ENCODE peak calls at places on chromosomes 3 and 15, in five cellular contexts. S, H, Q, B and I are unnamed samples.

GRCh38 chr3:194928831-194929594 is 243.3 kb downstream of the FAM43A start:
- DNase-seq in S (no peak), Q (no peak), H (no peak), B (no peak), I (no peak)

GRCh38 chr3:19934098-19934566 is at the start of gene EFHB:
- DNase-seq in S (peak), B (peak), Q (no peak), H (peak), I (no peak)

GRCh38 chr15:101068961-101069734 is 150.0 kb downstream of the LRRK1 start:
- DNase-seq in H (no peak), S (no peak), B (peak), Q (no peak), I (no peak)

GRCh38 chr3:127228866-127229265 is 35.9 kb downstream of the PRR23E start:
- DNase-seq in S (no peak), H (no peak), Q (no peak), B (no peak), I (no peak)

GRCh38 chr3:128167973-128168674 is 14.8 kb downstream of the EEFSEC start:
- DNase-seq in Q (no peak), B (no peak), H (no peak), S (no peak), I (no peak)

GRCh38 chr15:25176616-25176923 is 221.8 kb downstream of the SNRPN start:
- DNase-seq in S (no peak), B (no peak), Q (no peak), H (peak), I (no peak)

GRCh38 chr15:55284461-55284860 is 5.2 kb downstream of the RAB27A start:
- DNase-seq in S (no peak), Q (no peak), H (no peak), B (no peak), I (no peak)

GRCh38 chr15:55586808-55587207 is 1.3 kb downstream of the PYGO1 start:
- DNase-seq in S (no peak), H (no peak), Q (no peak), B (no peak), I (no peak)

GRCh38 chr3:9014189-9014588 is 50.9 kb upstream of the RAD18 start:
- DNase-seq in H (no peak), Q (no peak), B (no peak), S (no peak), I (no peak)

GRCh38 chr15:55277116-55277564 is 12.5 kb downstream of the RAB27A start:
- DNase-seq in H (peak), Q (no peak), B (no peak), S (no peak), I (peak)

GRCh38 chr15:83398591-83398990 is 48.5 kb upstream of the SH3GL3 start:
- DNase-seq in Q (no peak), S (no peak), B (peak), H (no peak), I (no peak)

GRCh38 chr15:72105111-72105510 is 12.8 kb downstream of the MYO9A start:
- DNase-seq in Q (no peak), H (no peak), B (no peak), S (no peak), I (no peak)

GRCh38 chr15:39344662-39345141 is 236.2 kb upstream of the THBS1 start:
- DNase-seq in Q (no peak), H (no peak), B (no peak), S (no peak), I (no peak)

GRCh38 chr15:91116379-91117067 is 16.5 kb downstream of the SV2B start:
- DNase-seq in B (peak), S (no peak), H (no peak), Q (no peak), I (peak)

GRCh38 chr15:27025411-27026051 is 54.5 kb downstream of the GABRG3 start:
- DNase-seq in Q (no peak), H (no peak), B (no peak), S (no peak), I (no peak)

GRCh38 chr3:73484656-73485248 is 140.0 kb downstream of the PDZRN3 start:
- DNase-seq in Q (no peak), S (no peak), H (no peak), B (no peak), I (peak)

GRCh38 chr3:159620873-159621272 is 367.8 kb upstream of the IL12A start:
- DNase-seq in Q (peak), S (peak), H (no peak), B (peak), I (no peak)

GRCh38 chr15:49045691-49046112 is 544 bp downstream of the SECISBP2L start:
- DNase-seq in H (no peak), S (peak), Q (peak), B (peak), I (peak)

GRCh38 chr3:122505676-122506075 is 9.1 kb downstream of the KPNA1 start:
- DNase-seq in B (no peak), Q (no peak), S (no peak), H (no peak), I (no peak)

GRCh38 chr3:13065727-13066126 is 7.5 kb downstream of the IQSEC1 start:
- DNase-seq in S (no peak), B (no peak), H (no peak), Q (no peak), I (no peak)

GRCh38 chr15:70670680-70671079 is 92.7 kb downstream of the UACA start:
- DNase-seq in Q (no peak), S (no peak), H (no peak), B (no peak), I (no peak)

GRCh38 chr15:25790003-25790660 is 73.0 kb downstream of the ATP10A start:
- DNase-seq in Q (no peak), S (no peak), B (no peak), H (peak), I (no peak)

GRCh38 chr3:9732080-9732752 is 681 bp downstream of the BRPF1 start:
- DNase-seq in B (no peak), H (peak), Q (no peak), S (peak), I (no peak)

DNA sequence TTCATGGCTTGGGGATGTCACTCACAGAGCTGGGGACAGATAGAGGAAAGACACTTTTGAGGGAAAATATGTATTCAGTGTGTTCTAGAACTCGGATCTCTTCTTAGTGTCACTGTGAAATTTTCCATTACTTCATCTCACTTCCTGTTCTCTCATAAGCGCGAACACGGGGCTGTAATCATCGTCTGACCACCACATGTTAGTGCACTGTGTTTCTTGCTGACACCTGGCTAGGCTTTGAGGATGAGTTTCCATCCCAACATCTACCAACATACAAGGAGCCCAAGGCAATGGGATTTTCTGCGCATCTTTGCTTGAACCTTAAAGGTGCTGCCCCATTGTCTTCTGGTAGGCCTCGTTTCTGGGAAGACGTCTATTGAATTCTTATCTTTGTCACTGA is 84.0 kb downstream of the LIPC start:
- DNase-seq in S (no peak), H (no peak), B (no peak), Q (no peak), I (no peak)
- H3K4me3 ChIP-seq in S (no peak), H (no peak), B (no peak), Q (no peak), I (no peak)

GRCh38 chr3:148884261-148884660 is 19.2 kb downstream of the CPA3 start:
- DNase-seq in S (no peak), H (no peak), B (no peak), Q (no peak), I (no peak)

GRCh38 chr3:148889828-148890227 is 24.7 kb downstream of the CPA3 start:
- DNase-seq in B (no peak), H (no peak), S (no peak), Q (no peak), I (no peak)
- H3K4me3 ChIP-seq in B (no peak), H (no peak), S (no peak), Q (no peak), I (no peak)

DNA sequence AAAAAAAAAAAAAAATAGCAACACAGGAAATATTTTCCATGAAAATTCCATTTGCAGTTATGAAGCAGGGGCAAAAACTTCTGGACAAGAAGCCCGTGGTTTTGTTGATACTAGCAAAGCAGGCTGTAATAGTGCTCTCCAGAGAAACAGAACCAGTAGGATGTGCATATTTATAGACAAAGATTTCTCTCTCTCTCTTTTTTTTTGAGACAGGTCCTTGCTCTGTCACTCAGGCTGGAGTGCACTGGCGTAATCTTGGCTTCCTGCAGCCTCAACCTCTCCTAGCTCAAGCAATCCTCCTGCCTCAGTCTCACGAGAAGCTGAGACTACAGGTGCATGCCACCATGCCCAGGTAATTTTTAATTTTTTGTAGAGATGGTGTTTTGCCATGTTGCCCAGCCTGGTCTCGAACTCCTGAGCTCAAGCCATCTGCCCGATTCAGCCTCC is 67.1 kb upstream of the CHD2 start:
- DNase-seq in B (no peak), H (no peak), Q (no peak), S (no peak), I (no peak)
- H3K4me3 ChIP-seq in B (no peak), H (no peak), Q (no peak), S (no peak), I (peak)

GRCh38 chr15:52178765-52179164 is 12.4 kb downstream of the GNB5 start:
- DNase-seq in H (peak), Q (no peak), B (no peak), S (no peak), I (no peak)

GRCh38 chr15:52179278-52180195 is 11.7 kb downstream of the GNB5 start:
- DNase-seq in H (peak), B (peak), Q (peak), S (peak), I (peak)

GRCh38 chr15:52181938-52182780 is 9.0 kb downstream of the GNB5 start:
- DNase-seq in S (no peak), Q (no peak), H (no peak), B (no peak), I (no peak)

GRCh38 chr15:52180196-52180835 is 10.9 kb downstream of the GNB5 start:
- DNase-seq in S (no peak), H (peak), Q (no peak), B (no peak), I (no peak)

DNA sequence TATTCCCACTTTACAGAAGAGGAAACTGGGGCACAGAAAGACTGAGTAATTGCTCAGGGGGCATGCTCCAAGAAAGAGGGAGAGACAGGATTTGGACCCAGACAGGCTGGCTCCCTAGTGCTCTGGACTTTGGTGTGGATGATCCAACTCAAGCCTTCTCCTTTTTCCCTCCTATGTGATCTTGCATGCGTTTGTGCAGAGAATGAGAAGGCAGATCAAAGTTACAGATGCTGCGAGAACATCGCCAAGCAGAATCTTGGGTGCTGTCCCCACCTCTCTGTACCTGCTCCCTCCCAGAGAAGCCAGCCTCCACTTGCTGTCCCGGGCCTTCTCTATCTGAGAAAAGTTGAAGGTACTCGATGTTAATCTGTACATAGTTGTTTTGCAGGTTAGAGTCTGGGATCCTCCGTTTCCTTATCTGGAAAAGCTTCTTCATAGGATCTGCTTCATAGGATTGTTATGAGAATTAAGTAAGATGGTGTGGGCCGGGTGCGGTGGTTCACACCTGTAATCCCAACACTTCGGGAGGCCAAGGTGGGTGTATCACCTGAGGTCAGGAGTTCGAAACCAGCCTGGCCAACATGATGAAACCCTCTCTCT is 10.2 kb downstream of the GNB5 start:
- DNase-seq in B (no peak), S (no peak), H (no peak), Q (no peak), I (no peak)
- H3K4me3 ChIP-seq in B (no peak), S (no peak), H (no peak), Q (no peak), I (peak)

DNA sequence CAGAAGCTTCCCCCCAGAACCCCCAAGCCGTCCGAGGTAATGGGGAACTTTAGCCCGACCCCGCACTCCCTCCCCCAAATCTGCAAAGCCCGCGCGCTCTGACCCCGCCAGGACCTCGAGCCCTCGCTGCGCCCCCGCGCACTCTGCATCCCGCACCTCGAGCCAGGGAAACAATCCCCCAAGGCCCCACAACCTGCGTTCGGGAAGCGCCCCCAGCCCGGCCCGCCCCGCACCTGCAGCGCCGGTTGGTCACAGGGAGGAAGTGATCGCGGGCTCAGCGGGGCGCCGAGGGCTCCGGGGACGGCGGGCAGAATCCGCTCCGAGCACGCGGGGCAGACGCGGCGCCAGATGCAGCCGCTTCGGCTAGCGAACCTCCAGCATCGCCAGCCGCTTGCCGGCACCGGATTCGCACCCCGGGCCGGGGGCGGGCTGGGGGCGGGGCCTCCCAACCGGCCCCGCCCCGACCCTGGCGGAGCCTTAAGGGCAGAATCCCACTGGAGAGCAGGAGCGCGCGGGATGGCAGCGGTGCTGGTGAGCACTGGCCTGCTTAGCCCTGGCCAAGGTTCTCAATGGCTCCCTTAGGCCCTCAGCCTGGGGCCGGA is at the start of gene CAMKV:
- DNase-seq in S (no peak), Q (no peak), B (no peak), H (no peak), I (no peak)
- H3K4me3 ChIP-seq in S (peak), Q (no peak), B (peak), H (no peak), I (peak)